ENCODE peak calls at places on chromosomes 16 and 17, in ten cellular contexts. One of them, this sample, is unnamed.

GRCh38 chr17:47989159-47989558 is 18.2 kb downstream of the CDK5RAP3 start:
- DNase-seq in neural progenitor cell: no peak
- DNase-seq in progenitor cell of endocrine pancreas: no peak
- DNase-seq in heart left ventricle: no peak
- DNase-seq in fibroblast of lung: no peak
- DNase-seq in retinal pigment epithelial cell: no peak
- DNase-seq in lower leg skin: no peak
- DNase-seq in ascending aorta: no peak
- DNase-seq in AG10803: no peak
- DNase-seq in activated CD8-positive, alpha-beta T cell treated with anti-CD3 and anti-CD28 coated beads for 36 hours: no peak
- DNase-seq in this sample: no peak

GRCh38 chr16:50500171-50500874 is 47.9 kb upstream of the NKD1 start:
- DNase-seq in neural progenitor cell: no peak
- DNase-seq in progenitor cell of endocrine pancreas: no peak
- DNase-seq in heart left ventricle: no peak
- DNase-seq in fibroblast of lung: no peak
- DNase-seq in retinal pigment epithelial cell: no peak
- DNase-seq in lower leg skin: peak
- DNase-seq in ascending aorta: no peak
- DNase-seq in AG10803: no peak
- DNase-seq in activated CD8-positive, alpha-beta T cell treated with anti-CD3 and anti-CD28 coated beads for 36 hours: no peak
- DNase-seq in this sample: no peak

GRCh38 chr16:58333937-58334336 is 39.1 kb upstream of the PRSS54 start:
- DNase-seq in neural progenitor cell: no peak
- DNase-seq in progenitor cell of endocrine pancreas: no peak
- DNase-seq in heart left ventricle: no peak
- DNase-seq in fibroblast of lung: no peak
- DNase-seq in retinal pigment epithelial cell: no peak
- DNase-seq in lower leg skin: no peak
- DNase-seq in ascending aorta: no peak
- DNase-seq in AG10803: no peak
- DNase-seq in activated CD8-positive, alpha-beta T cell treated with anti-CD3 and anti-CD28 coated beads for 36 hours: no peak
- DNase-seq in this sample: no peak

GRCh38 chr17:80568246-80568645 is 23.6 kb downstream of the RPTOR start:
- DNase-seq in neural progenitor cell: no peak
- DNase-seq in progenitor cell of endocrine pancreas: no peak
- DNase-seq in heart left ventricle: no peak
- DNase-seq in fibroblast of lung: no peak
- DNase-seq in retinal pigment epithelial cell: no peak
- DNase-seq in lower leg skin: no peak
- DNase-seq in ascending aorta: no peak
- DNase-seq in AG10803: no peak
- DNase-seq in activated CD8-positive, alpha-beta T cell treated with anti-CD3 and anti-CD28 coated beads for 36 hours: no peak
- DNase-seq in this sample: no peak

GRCh38 chr17:72931163-72931562 is 161.3 kb downstream of the SLC39A11 start:
- DNase-seq in neural progenitor cell: no peak
- DNase-seq in progenitor cell of endocrine pancreas: no peak
- DNase-seq in heart left ventricle: no peak
- DNase-seq in fibroblast of lung: no peak
- DNase-seq in retinal pigment epithelial cell: no peak
- DNase-seq in lower leg skin: no peak
- DNase-seq in ascending aorta: no peak
- DNase-seq in AG10803: no peak
- DNase-seq in activated CD8-positive, alpha-beta T cell treated with anti-CD3 and anti-CD28 coated beads for 36 hours: peak
- DNase-seq in this sample: no peak

GRCh38 chr17:42849451-42850157 is 1.4 kb upstream of the AOC3 start:
- DNase-seq in neural progenitor cell: no peak
- DNase-seq in progenitor cell of endocrine pancreas: no peak
- DNase-seq in heart left ventricle: no peak
- DNase-seq in fibroblast of lung: no peak
- DNase-seq in retinal pigment epithelial cell: no peak
- DNase-seq in lower leg skin: no peak
- DNase-seq in ascending aorta: no peak
- DNase-seq in AG10803: peak
- DNase-seq in activated CD8-positive, alpha-beta T cell treated with anti-CD3 and anti-CD28 coated beads for 36 hours: no peak
- DNase-seq in this sample: no peak

GRCh38 chr16:10625595-10626357 is 45.4 kb upstream of the EMP2 start:
- DNase-seq in neural progenitor cell: no peak
- DNase-seq in progenitor cell of endocrine pancreas: no peak
- DNase-seq in heart left ventricle: no peak
- DNase-seq in fibroblast of lung: peak
- DNase-seq in retinal pigment epithelial cell: no peak
- DNase-seq in lower leg skin: no peak
- DNase-seq in ascending aorta: no peak
- DNase-seq in AG10803: peak
- DNase-seq in activated CD8-positive, alpha-beta T cell treated with anti-CD3 and anti-CD28 coated beads for 36 hours: no peak
- DNase-seq in this sample: no peak

GRCh38 chr17:59754547-59754946 is 47.1 kb downstream of the VMP1 start:
- DNase-seq in neural progenitor cell: no peak
- DNase-seq in progenitor cell of endocrine pancreas: no peak
- DNase-seq in heart left ventricle: no peak
- DNase-seq in fibroblast of lung: peak
- DNase-seq in retinal pigment epithelial cell: peak
- DNase-seq in lower leg skin: no peak
- DNase-seq in ascending aorta: no peak
- DNase-seq in AG10803: peak
- DNase-seq in activated CD8-positive, alpha-beta T cell treated with anti-CD3 and anti-CD28 coated beads for 36 hours: peak
- DNase-seq in this sample: no peak

GRCh38 chr16:29665294-29666077 is 2.4 kb downstream of the SPN start:
- DNase-seq in neural progenitor cell: no peak
- DNase-seq in progenitor cell of endocrine pancreas: no peak
- DNase-seq in heart left ventricle: no peak
- DNase-seq in fibroblast of lung: no peak
- DNase-seq in retinal pigment epithelial cell: no peak
- DNase-seq in lower leg skin: no peak
- DNase-seq in ascending aorta: no peak
- DNase-seq in AG10803: no peak
- DNase-seq in activated CD8-positive, alpha-beta T cell treated with anti-CD3 and anti-CD28 coated beads for 36 hours: peak
- DNase-seq in this sample: no peak

GRCh38 chr16:86285938-86286921 is 224.1 kb upstream of the FOXF1 start:
- DNase-seq in neural progenitor cell: peak
- DNase-seq in progenitor cell of endocrine pancreas: no peak
- DNase-seq in heart left ventricle: no peak
- DNase-seq in fibroblast of lung: no peak
- DNase-seq in retinal pigment epithelial cell: no peak
- DNase-seq in lower leg skin: peak
- DNase-seq in ascending aorta: no peak
- DNase-seq in AG10803: no peak
- DNase-seq in activated CD8-positive, alpha-beta T cell treated with anti-CD3 and anti-CD28 coated beads for 36 hours: no peak
- DNase-seq in this sample: no peak

DNA sequence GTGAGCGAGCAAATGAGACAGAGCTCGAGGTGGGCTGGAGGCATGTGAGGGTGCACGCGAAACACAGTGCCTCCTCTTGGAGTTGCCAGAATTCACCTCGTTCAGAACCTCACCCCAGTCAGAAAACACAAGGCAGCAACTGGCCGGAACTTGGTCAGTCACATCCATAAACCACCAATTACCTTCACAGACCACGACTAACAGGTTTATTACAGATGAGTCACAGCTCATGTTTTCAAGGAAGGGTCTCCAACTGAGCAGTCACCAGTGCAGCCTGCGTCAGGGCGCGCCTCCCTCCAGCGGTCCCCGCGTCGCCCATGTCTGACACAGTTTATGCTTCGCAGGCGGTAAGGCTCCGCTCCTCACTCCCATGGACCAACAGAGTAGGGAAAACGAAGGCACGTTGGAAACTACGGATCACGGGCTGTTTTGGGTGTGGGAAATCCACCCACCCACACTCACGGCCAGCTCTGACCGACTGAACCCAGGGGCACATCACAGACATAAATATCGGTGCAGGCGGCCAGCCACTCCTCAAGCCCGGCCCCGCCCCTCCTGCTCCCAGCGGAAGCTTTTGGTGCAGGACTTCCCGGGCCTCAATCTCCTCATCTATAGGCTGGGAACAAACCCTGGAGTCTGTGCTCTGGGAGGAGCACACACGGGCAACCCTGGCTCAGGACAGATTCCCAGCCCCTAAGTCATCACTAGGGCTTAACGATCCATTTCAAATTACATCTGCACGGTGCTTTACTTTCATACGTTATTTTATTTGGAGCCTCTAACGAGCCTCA is 126.2 kb downstream of the ZNF778 start:
- DNase-seq in neural progenitor cell: no peak
- DNase-seq in progenitor cell of endocrine pancreas: no peak
- DNase-seq in heart left ventricle: no peak
- DNase-seq in fibroblast of lung: no peak
- DNase-seq in retinal pigment epithelial cell: no peak
- DNase-seq in lower leg skin: no peak
- DNase-seq in ascending aorta: no peak
- DNase-seq in AG10803: peak
- DNase-seq in activated CD8-positive, alpha-beta T cell treated with anti-CD3 and anti-CD28 coated beads for 36 hours: no peak
- DNase-seq in this sample: no peak
- TF ChIP-seq CTCF in neural progenitor cell: no peak
- TF ChIP-seq CTCF in progenitor cell of endocrine pancreas: no peak
- TF ChIP-seq CTCF in heart left ventricle: no peak
- TF ChIP-seq CTCF in fibroblast of lung: no peak
- TF ChIP-seq CTCF in retinal pigment epithelial cell: peak
- TF ChIP-seq CTCF in lower leg skin: no peak
- TF ChIP-seq CTCF in ascending aorta: no peak
- TF ChIP-seq CTCF in AG10803: no peak
- TF ChIP-seq CTCF in activated CD8-positive, alpha-beta T cell treated with anti-CD3 and anti-CD28 coated beads for 36 hours: no peak
- TF ChIP-seq CTCF in this sample: no peak

GRCh38 chr17:43917348-43918025 is 10.2 kb upstream of the MPP2 start:
- DNase-seq in neural progenitor cell: peak
- DNase-seq in progenitor cell of endocrine pancreas: no peak
- DNase-seq in heart left ventricle: peak
- DNase-seq in fibroblast of lung: peak
- DNase-seq in retinal pigment epithelial cell: no peak
- DNase-seq in lower leg skin: no peak
- DNase-seq in ascending aorta: peak
- DNase-seq in AG10803: peak
- DNase-seq in activated CD8-positive, alpha-beta T cell treated with anti-CD3 and anti-CD28 coated beads for 36 hours: peak
- DNase-seq in this sample: peak
- TF ChIP-seq CTCF in neural progenitor cell: peak
- TF ChIP-seq CTCF in progenitor cell of endocrine pancreas: peak
- TF ChIP-seq CTCF in heart left ventricle: peak
- TF ChIP-seq CTCF in fibroblast of lung: peak
- TF ChIP-seq CTCF in retinal pigment epithelial cell: peak
- TF ChIP-seq CTCF in lower leg skin: no peak
- TF ChIP-seq CTCF in ascending aorta: peak
- TF ChIP-seq CTCF in AG10803: peak
- TF ChIP-seq CTCF in activated CD8-positive, alpha-beta T cell treated with anti-CD3 and anti-CD28 coated beads for 36 hours: peak
- TF ChIP-seq CTCF in this sample: no peak

DNA sequence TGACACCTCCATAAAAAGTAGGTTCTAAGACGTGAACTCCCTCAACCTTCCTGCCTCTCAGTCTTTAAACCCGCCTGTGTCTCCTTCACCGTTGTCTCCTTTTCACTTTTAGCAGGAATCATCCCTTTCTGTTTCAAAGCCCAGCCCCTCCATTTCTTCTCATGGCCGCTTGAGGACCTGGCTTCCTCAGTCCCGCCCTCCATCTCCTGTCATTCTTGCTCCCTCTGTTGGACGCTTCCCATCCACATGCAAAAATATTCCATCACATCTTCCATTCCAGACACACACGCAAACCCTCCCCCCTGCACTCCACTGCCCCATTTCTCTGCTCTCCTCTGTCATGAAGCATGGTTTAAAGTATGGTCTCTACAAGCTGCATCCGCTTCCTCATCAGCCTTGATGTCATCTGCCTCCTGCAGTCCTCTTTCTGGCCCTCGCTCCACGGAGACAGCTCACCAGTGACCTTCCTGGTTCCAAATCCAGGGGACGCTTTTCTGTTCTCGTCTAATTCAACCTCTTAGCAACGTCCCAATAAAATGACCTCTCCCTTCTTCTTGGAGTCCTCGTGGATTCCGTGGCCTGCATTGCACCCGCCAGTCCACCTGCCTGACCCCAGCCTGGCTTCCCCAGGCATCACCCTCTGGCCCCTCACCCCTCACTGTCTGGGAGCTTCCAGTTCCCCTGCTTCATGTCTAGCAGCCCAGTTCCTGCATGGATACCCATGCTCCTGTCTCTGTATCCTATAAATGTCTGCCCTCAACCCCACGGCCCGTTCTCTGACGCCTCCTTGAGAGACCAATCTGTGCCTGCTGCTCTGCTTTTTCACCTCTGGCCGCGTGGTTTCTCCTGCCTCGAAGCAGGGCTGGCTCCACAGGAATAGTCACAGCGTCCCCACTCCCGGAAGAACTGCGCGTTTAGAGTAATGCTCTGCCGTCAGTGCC is 26.2 kb downstream of the ANKRD40 start:
- DNase-seq in neural progenitor cell: peak
- DNase-seq in progenitor cell of endocrine pancreas: no peak
- DNase-seq in heart left ventricle: no peak
- DNase-seq in fibroblast of lung: peak
- DNase-seq in retinal pigment epithelial cell: no peak
- DNase-seq in lower leg skin: no peak
- DNase-seq in ascending aorta: no peak
- DNase-seq in AG10803: peak
- DNase-seq in activated CD8-positive, alpha-beta T cell treated with anti-CD3 and anti-CD28 coated beads for 36 hours: no peak
- DNase-seq in this sample: peak
- TF ChIP-seq CTCF in neural progenitor cell: peak
- TF ChIP-seq CTCF in progenitor cell of endocrine pancreas: peak
- TF ChIP-seq CTCF in heart left ventricle: peak
- TF ChIP-seq CTCF in fibroblast of lung: peak
- TF ChIP-seq CTCF in retinal pigment epithelial cell: peak
- TF ChIP-seq CTCF in lower leg skin: no peak
- TF ChIP-seq CTCF in ascending aorta: peak
- TF ChIP-seq CTCF in AG10803: peak
- TF ChIP-seq CTCF in activated CD8-positive, alpha-beta T cell treated with anti-CD3 and anti-CD28 coated beads for 36 hours: peak
- TF ChIP-seq CTCF in this sample: peak

GRCh38 chr17:17749921-17750320 is 68.7 kb downstream of the RAI1 start:
- DNase-seq in neural progenitor cell: peak
- DNase-seq in progenitor cell of endocrine pancreas: peak
- DNase-seq in heart left ventricle: no peak
- DNase-seq in fibroblast of lung: peak
- DNase-seq in retinal pigment epithelial cell: no peak
- DNase-seq in lower leg skin: no peak
- DNase-seq in ascending aorta: peak
- DNase-seq in AG10803: peak
- DNase-seq in activated CD8-positive, alpha-beta T cell treated with anti-CD3 and anti-CD28 coated beads for 36 hours: peak
- DNase-seq in this sample: no peak

GRCh38 chr17:17751489-17751995 is 70.3 kb downstream of the RAI1 start:
- DNase-seq in neural progenitor cell: no peak
- DNase-seq in progenitor cell of endocrine pancreas: no peak
- DNase-seq in heart left ventricle: no peak
- DNase-seq in fibroblast of lung: no peak
- DNase-seq in retinal pigment epithelial cell: no peak
- DNase-seq in lower leg skin: no peak
- DNase-seq in ascending aorta: no peak
- DNase-seq in AG10803: no peak
- DNase-seq in activated CD8-positive, alpha-beta T cell treated with anti-CD3 and anti-CD28 coated beads for 36 hours: peak
- DNase-seq in this sample: no peak

GRCh38 chr17:17750881-17751280 is 69.6 kb downstream of the RAI1 start:
- DNase-seq in neural progenitor cell: no peak
- DNase-seq in progenitor cell of endocrine pancreas: no peak
- DNase-seq in heart left ventricle: no peak
- DNase-seq in fibroblast of lung: no peak
- DNase-seq in retinal pigment epithelial cell: no peak
- DNase-seq in lower leg skin: no peak
- DNase-seq in ascending aorta: no peak
- DNase-seq in AG10803: no peak
- DNase-seq in activated CD8-positive, alpha-beta T cell treated with anti-CD3 and anti-CD28 coated beads for 36 hours: peak
- DNase-seq in this sample: no peak

GRCh38 chr17:17752822-17753448 is 71.7 kb downstream of the RAI1 start:
- DNase-seq in neural progenitor cell: no peak
- DNase-seq in progenitor cell of endocrine pancreas: no peak
- DNase-seq in heart left ventricle: no peak
- DNase-seq in fibroblast of lung: no peak
- DNase-seq in retinal pigment epithelial cell: no peak
- DNase-seq in lower leg skin: no peak
- DNase-seq in ascending aorta: no peak
- DNase-seq in AG10803: no peak
- DNase-seq in activated CD8-positive, alpha-beta T cell treated with anti-CD3 and anti-CD28 coated beads for 36 hours: no peak
- DNase-seq in this sample: no peak

GRCh38 chr17:17751996-17752821 is 71.0 kb downstream of the RAI1 start:
- DNase-seq in neural progenitor cell: peak
- DNase-seq in progenitor cell of endocrine pancreas: peak
- DNase-seq in heart left ventricle: peak
- DNase-seq in fibroblast of lung: peak
- DNase-seq in retinal pigment epithelial cell: peak
- DNase-seq in lower leg skin: peak
- DNase-seq in ascending aorta: peak
- DNase-seq in AG10803: peak
- DNase-seq in activated CD8-positive, alpha-beta T cell treated with anti-CD3 and anti-CD28 coated beads for 36 hours: peak
- DNase-seq in this sample: peak
- TF ChIP-seq CTCF in neural progenitor cell: peak
- TF ChIP-seq CTCF in progenitor cell of endocrine pancreas: peak
- TF ChIP-seq CTCF in heart left ventricle: peak
- TF ChIP-seq CTCF in fibroblast of lung: peak
- TF ChIP-seq CTCF in retinal pigment epithelial cell: peak
- TF ChIP-seq CTCF in lower leg skin: no peak
- TF ChIP-seq CTCF in ascending aorta: peak
- TF ChIP-seq CTCF in AG10803: peak
- TF ChIP-seq CTCF in activated CD8-positive, alpha-beta T cell treated with anti-CD3 and anti-CD28 coated beads for 36 hours: peak
- TF ChIP-seq CTCF in this sample: no peak

This sample was measured in heart right ventricle.